ENCODE peak calls at places on chromosome 9, in eight cellular contexts. One of them, this sample, is unnamed.

GRCh38 chr9:127393680-127394079 is 3.3 kb upstream of the SLC2A8 start:
- DNase-seq in HCT116: no peak
- DNase-seq in gastrocnemius medialis: no peak
- DNase-seq in RWPE1: no peak
- DNase-seq in breast epithelium: no peak
- DNase-seq in right lobe of liver: no peak
- DNase-seq in H9: no peak
- DNase-seq in Peyer's patch: no peak
- DNase-seq in this sample: no peak

GRCh38 chr9:128098017-128098935 is 29.3 kb downstream of the PTGES2 start:
- DNase-seq in HCT116: peak; percentile 92
- DNase-seq in gastrocnemius medialis: peak; percentile 99
- DNase-seq in RWPE1: peak; percentile 99
- DNase-seq in breast epithelium: peak; percentile 96
- DNase-seq in right lobe of liver: peak; percentile 98
- DNase-seq in H9: peak; percentile 99
- DNase-seq in Peyer's patch: peak; percentile 94
- DNase-seq in this sample: peak; percentile 20

GRCh38 chr9:68648971-68649370 is 56.1 kb upstream of the PIP5K1B start:
- DNase-seq in HCT116: no peak
- DNase-seq in gastrocnemius medialis: no peak
- DNase-seq in RWPE1: no peak
- DNase-seq in breast epithelium: no peak
- DNase-seq in right lobe of liver: no peak
- DNase-seq in H9: no peak
- DNase-seq in Peyer's patch: no peak
- DNase-seq in this sample: no peak

GRCh38 chr9:135038331-135038730 is 49.1 kb upstream of the OLFM1 start:
- DNase-seq in HCT116: no peak
- DNase-seq in gastrocnemius medialis: no peak
- DNase-seq in RWPE1: no peak
- DNase-seq in breast epithelium: peak; percentile 34
- DNase-seq in right lobe of liver: peak; percentile 27
- DNase-seq in H9: no peak
- DNase-seq in Peyer's patch: no peak
- DNase-seq in this sample: no peak

GRCh38 chr9:70079364-70080103 is 35.9 kb downstream of the MAMDC2 start:
- DNase-seq in HCT116: no peak
- DNase-seq in gastrocnemius medialis: no peak
- DNase-seq in RWPE1: no peak
- DNase-seq in breast epithelium: no peak
- DNase-seq in right lobe of liver: no peak
- DNase-seq in H9: no peak
- DNase-seq in Peyer's patch: no peak
- DNase-seq in this sample: no peak

GRCh38 chr9:87546704-87547103 is 49.0 kb downstream of the DAPK1 start:
- DNase-seq in HCT116: no peak
- DNase-seq in gastrocnemius medialis: no peak
- DNase-seq in RWPE1: no peak
- DNase-seq in breast epithelium: no peak
- DNase-seq in right lobe of liver: no peak
- DNase-seq in H9: no peak
- DNase-seq in Peyer's patch: no peak
- DNase-seq in this sample: no peak

GRCh38 chr9:33101104-33101951 is 24.9 kb upstream of the SMU1 start:
- DNase-seq in HCT116: no peak
- DNase-seq in gastrocnemius medialis: peak; percentile 88
- DNase-seq in RWPE1: peak; percentile 50
- DNase-seq in breast epithelium: no peak
- DNase-seq in right lobe of liver: no peak
- DNase-seq in H9: no peak
- DNase-seq in Peyer's patch: no peak
- DNase-seq in this sample: peak; percentile 15

GRCh38 chr9:113709721-113710120 is 166.4 kb upstream of the ZNF618 start:
- DNase-seq in HCT116: no peak
- DNase-seq in gastrocnemius medialis: no peak
- DNase-seq in RWPE1: no peak
- DNase-seq in breast epithelium: no peak
- DNase-seq in right lobe of liver: no peak
- DNase-seq in H9: peak; percentile 1
- DNase-seq in Peyer's patch: no peak
- DNase-seq in this sample: no peak

GRCh38 chr9:84843175-84843824 is 173.8 kb downstream of the NTRK2 start:
- DNase-seq in HCT116: no peak
- DNase-seq in gastrocnemius medialis: no peak
- DNase-seq in RWPE1: no peak
- DNase-seq in breast epithelium: no peak
- DNase-seq in right lobe of liver: no peak
- DNase-seq in H9: no peak
- DNase-seq in Peyer's patch: no peak
- DNase-seq in this sample: no peak

GRCh38 chr9:112377684-112378344 is 2.1 kb upstream of the HSDL2 start:
- DNase-seq in HCT116: no peak
- DNase-seq in gastrocnemius medialis: no peak
- DNase-seq in RWPE1: no peak
- DNase-seq in breast epithelium: no peak
- DNase-seq in right lobe of liver: no peak
- DNase-seq in H9: no peak
- DNase-seq in Peyer's patch: no peak
- DNase-seq in this sample: no peak

GRCh38 chr9:116998305-116998704 is 311.2 kb downstream of the TRIM32 start:
- DNase-seq in HCT116: no peak
- DNase-seq in gastrocnemius medialis: no peak
- DNase-seq in RWPE1: peak; percentile 46
- DNase-seq in breast epithelium: no peak
- DNase-seq in right lobe of liver: no peak
- DNase-seq in H9: no peak
- DNase-seq in Peyer's patch: no peak
- DNase-seq in this sample: no peak

GRCh38 chr9:33142531-33142930 is 24.6 kb downstream of the B4GALT1 start:
- DNase-seq in HCT116: no peak
- DNase-seq in gastrocnemius medialis: no peak
- DNase-seq in RWPE1: no peak
- DNase-seq in breast epithelium: no peak
- DNase-seq in right lobe of liver: peak; percentile 11
- DNase-seq in H9: no peak
- DNase-seq in Peyer's patch: no peak
- DNase-seq in this sample: no peak

GRCh38 chr9:120267929-120268328 is 312.0 kb downstream of the CDK5RAP2 start:
- DNase-seq in HCT116: no peak
- DNase-seq in gastrocnemius medialis: no peak
- DNase-seq in RWPE1: no peak
- DNase-seq in breast epithelium: no peak
- DNase-seq in right lobe of liver: no peak
- DNase-seq in H9: no peak
- DNase-seq in Peyer's patch: no peak
- DNase-seq in this sample: no peak

GRCh38 chr9:6766606-6767005 is 8.8 kb downstream of the KDM4C start:
- DNase-seq in HCT116: no peak
- DNase-seq in gastrocnemius medialis: no peak
- DNase-seq in RWPE1: no peak
- DNase-seq in breast epithelium: no peak
- DNase-seq in right lobe of liver: no peak
- DNase-seq in H9: no peak
- DNase-seq in Peyer's patch: no peak
- DNase-seq in this sample: no peak
- H3K27ac ChIP-seq in HCT116: no peak overlapping the region
- H3K27ac ChIP-seq in gastrocnemius medialis: no peak overlapping the region
- H3K27ac ChIP-seq in RWPE1: no peak overlapping the region
- H3K27ac ChIP-seq in breast epithelium: no peak overlapping the region
- H3K27ac ChIP-seq in right lobe of liver: no peak overlapping the region
- H3K27ac ChIP-seq in H9: no peak overlapping the region
- H3K27ac ChIP-seq in Peyer's patch: no peak overlapping the region
- H3K27ac ChIP-seq in this sample: no peak overlapping the region

DNA sequence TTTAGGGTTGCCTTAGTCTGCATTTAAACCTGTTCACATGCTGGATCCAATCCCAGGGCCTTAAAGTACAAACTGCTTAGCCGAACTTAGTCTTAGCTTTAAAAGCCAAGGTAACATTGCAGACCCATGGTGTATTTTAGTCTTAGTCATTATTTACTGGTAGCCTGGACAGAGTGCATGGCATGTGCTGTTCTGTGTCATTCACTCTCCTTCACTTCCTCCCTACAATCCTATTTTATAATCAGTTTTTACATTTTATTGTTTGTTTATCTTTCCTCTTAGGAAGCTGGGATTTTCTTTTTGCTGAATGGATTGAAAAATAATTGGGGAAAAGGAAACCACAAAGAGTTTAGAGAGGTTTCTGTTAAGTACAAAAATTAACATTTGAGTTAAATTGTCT is 29.4 kb upstream of the TAL2 start:
- DNase-seq in HCT116: no peak
- DNase-seq in gastrocnemius medialis: no peak
- DNase-seq in RWPE1: no peak
- DNase-seq in breast epithelium: no peak
- DNase-seq in right lobe of liver: no peak
- DNase-seq in H9: no peak
- DNase-seq in Peyer's patch: no peak
- DNase-seq in this sample: no peak
- H3K27ac ChIP-seq in HCT116: no peak overlapping the region
- H3K27ac ChIP-seq in gastrocnemius medialis: peak overlapping the region; percentile 33
- H3K27ac ChIP-seq in RWPE1: no peak overlapping the region
- H3K27ac ChIP-seq in breast epithelium: no peak overlapping the region
- H3K27ac ChIP-seq in right lobe of liver: no peak overlapping the region
- H3K27ac ChIP-seq in H9: no peak overlapping the region
- H3K27ac ChIP-seq in Peyer's patch: no peak overlapping the region
- H3K27ac ChIP-seq in this sample: no peak overlapping the region

GRCh38 chr9:136675477-136676296 is 11.6 kb downstream of the AGPAT2 start:
- DNase-seq in HCT116: no peak
- DNase-seq in gastrocnemius medialis: no peak
- DNase-seq in RWPE1: no peak
- DNase-seq in breast epithelium: no peak
- DNase-seq in right lobe of liver: no peak
- DNase-seq in H9: no peak
- DNase-seq in Peyer's patch: peak; percentile 74
- DNase-seq in this sample: no peak
- H3K27ac ChIP-seq in HCT116: no peak overlapping the region
- H3K27ac ChIP-seq in gastrocnemius medialis: no peak overlapping the region
- H3K27ac ChIP-seq in RWPE1: peak overlapping the region; percentile 6
- H3K27ac ChIP-seq in breast epithelium: no peak overlapping the region
- H3K27ac ChIP-seq in right lobe of liver: no peak overlapping the region
- H3K27ac ChIP-seq in H9: no peak overlapping the region
- H3K27ac ChIP-seq in Peyer's patch: peak overlapping the region; percentile 57
- H3K27ac ChIP-seq in this sample: no peak overlapping the region

DNA sequence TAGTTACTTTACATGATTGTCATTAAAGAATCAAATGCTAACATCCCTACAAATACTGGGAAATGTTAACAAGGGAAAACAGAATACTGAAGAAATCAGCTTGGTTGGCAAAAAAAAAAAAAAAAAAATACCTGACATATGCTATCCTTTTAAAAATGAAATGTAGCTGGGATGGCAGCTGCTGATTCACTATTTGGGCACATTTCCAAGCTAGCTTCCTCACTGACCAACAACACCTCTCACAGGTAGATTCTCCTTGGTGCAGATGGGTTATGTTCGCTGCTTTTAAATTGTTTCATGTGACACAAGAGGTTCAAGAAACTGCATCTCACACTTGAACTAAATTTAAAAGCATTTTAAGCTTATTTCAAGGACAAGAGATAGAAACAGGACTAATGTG is 6.1 kb upstream of the PRUNE2 start:
- DNase-seq in HCT116: peak; percentile 7
- DNase-seq in gastrocnemius medialis: no peak
- DNase-seq in RWPE1: peak; percentile 56
- DNase-seq in breast epithelium: no peak
- DNase-seq in right lobe of liver: no peak
- DNase-seq in H9: no peak
- DNase-seq in Peyer's patch: no peak
- DNase-seq in this sample: no peak
- H3K27ac ChIP-seq in HCT116: no peak overlapping the region
- H3K27ac ChIP-seq in gastrocnemius medialis: no peak overlapping the region
- H3K27ac ChIP-seq in RWPE1: no peak overlapping the region
- H3K27ac ChIP-seq in breast epithelium: no peak overlapping the region
- H3K27ac ChIP-seq in right lobe of liver: no peak overlapping the region
- H3K27ac ChIP-seq in H9: no peak overlapping the region
- H3K27ac ChIP-seq in Peyer's patch: no peak overlapping the region
- H3K27ac ChIP-seq in this sample: no peak overlapping the region

GRCh38 chr9:98009437-98009836 is 26.3 kb downstream of the ANP32B start:
- DNase-seq in HCT116: no peak
- DNase-seq in gastrocnemius medialis: no peak
- DNase-seq in RWPE1: no peak
- DNase-seq in breast epithelium: no peak
- DNase-seq in right lobe of liver: no peak
- DNase-seq in H9: no peak
- DNase-seq in Peyer's patch: no peak
- DNase-seq in this sample: no peak

GRCh38 chr9:98008764-98009163 is 25.6 kb downstream of the ANP32B start:
- DNase-seq in HCT116: no peak
- DNase-seq in gastrocnemius medialis: no peak
- DNase-seq in RWPE1: no peak
- DNase-seq in breast epithelium: no peak
- DNase-seq in right lobe of liver: no peak
- DNase-seq in H9: no peak
- DNase-seq in Peyer's patch: no peak
- DNase-seq in this sample: no peak

GRCh38 chr9:98002808-98003207 is 19.7 kb downstream of the ANP32B start:
- DNase-seq in HCT116: no peak
- DNase-seq in gastrocnemius medialis: no peak
- DNase-seq in RWPE1: no peak
- DNase-seq in breast epithelium: no peak
- DNase-seq in right lobe of liver: no peak
- DNase-seq in H9: no peak
- DNase-seq in Peyer's patch: no peak
- DNase-seq in this sample: no peak

GRCh38 chr9:98007251-98007928 is 24.2 kb downstream of the ANP32B start:
- DNase-seq in HCT116: no peak
- DNase-seq in gastrocnemius medialis: no peak
- DNase-seq in RWPE1: no peak
- DNase-seq in breast epithelium: no peak
- DNase-seq in right lobe of liver: no peak
- DNase-seq in H9: no peak
- DNase-seq in Peyer's patch: no peak
- DNase-seq in this sample: no peak

DNA sequence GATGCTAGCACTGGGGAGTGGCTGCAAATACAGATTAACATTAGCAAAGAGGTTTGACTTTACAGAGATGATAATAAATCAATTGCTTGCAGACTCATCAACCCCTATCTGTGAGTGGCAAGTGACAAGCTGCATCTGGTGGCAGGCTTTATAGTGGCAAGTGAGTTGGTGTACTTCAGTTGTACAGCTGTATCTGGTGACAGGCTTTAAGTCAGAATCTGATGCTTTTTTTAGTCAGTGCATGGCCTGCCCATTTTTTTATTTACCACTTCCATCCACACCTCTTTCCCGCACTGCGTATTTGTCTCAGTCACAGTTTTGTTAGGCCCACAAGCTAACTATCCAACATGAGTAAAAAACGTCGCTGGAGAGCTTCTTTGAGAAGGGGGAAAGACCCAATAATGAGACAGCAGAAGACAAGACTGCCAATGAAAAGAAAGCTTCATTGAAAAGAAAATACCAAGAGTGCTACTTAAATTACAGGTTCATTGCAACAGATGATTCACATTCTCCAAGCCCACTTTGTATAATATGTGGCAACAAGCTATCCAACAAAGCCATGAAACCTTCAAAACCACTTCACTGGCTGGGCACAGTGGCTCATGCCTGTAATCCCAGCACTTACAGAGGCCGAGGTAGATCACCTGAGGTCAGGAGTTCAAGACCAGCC is 23.1 kb downstream of the ANP32B start:
- DNase-seq in HCT116: no peak
- DNase-seq in gastrocnemius medialis: no peak
- DNase-seq in RWPE1: no peak
- DNase-seq in breast epithelium: no peak
- DNase-seq in right lobe of liver: no peak
- DNase-seq in H9: no peak
- DNase-seq in Peyer's patch: no peak
- DNase-seq in this sample: no peak
- H3K27ac ChIP-seq in HCT116: no peak overlapping the region
- H3K27ac ChIP-seq in gastrocnemius medialis: no peak overlapping the region
- H3K27ac ChIP-seq in RWPE1: no peak overlapping the region
- H3K27ac ChIP-seq in breast epithelium: no peak overlapping the region
- H3K27ac ChIP-seq in right lobe of liver: no peak overlapping the region
- H3K27ac ChIP-seq in H9: no peak overlapping the region
- H3K27ac ChIP-seq in Peyer's patch: no peak overlapping the region
- H3K27ac ChIP-seq in this sample: no peak overlapping the region

This sample was measured in CD8-positive, alpha-beta T cell.